ENCODE peak calls at places on chromosomes 12 and 14, in six cellular contexts. M is fibroblast of pulmonary artery, W is fibroblast of villous mesenchyme, V is colonic mucosa, N is IMR-90, R is mammary epithelial cell. J is an unnamed sample.

GRCh38 chr14:21668377-21668776 is 5.2 kb downstream of the OR4E1 start:
- DNase-seq in V (no peak), N (peak), R (peak), W (peak), M (peak), J (peak)

GRCh38 chr14:76015668-76016067 is 30.1 kb downstream of the IFT43 start:
- DNase-seq in N (no peak), W (no peak), M (no peak), R (no peak), V (no peak), J (no peak)

GRCh38 chr14:77804592-77804991 is 4.7 kb downstream of the ADCK1 start:
- DNase-seq in M (peak), N (no peak), V (peak), R (peak), W (peak), J (peak)

GRCh38 chr12:65657635-65658034 is 166.6 kb upstream of the HMGA2 start:
- DNase-seq in R (no peak), M (no peak), V (no peak), W (no peak), N (no peak), J (no peak)

GRCh38 chr12:3281588-3282150 is 204.5 kb downstream of the TSPAN9 start:
- DNase-seq in R (no peak), N (no peak), M (no peak), V (no peak), W (peak), J (no peak)

GRCh38 chr14:77027538-77028383 is 747 bp downstream of the IRF2BPL start:
- DNase-seq in W (peak), M (peak), V (peak), R (peak), N (peak), J (peak)

GRCh38 chr14:67962215-67962644 is 142.7 kb downstream of the RAD51B start:
- DNase-seq in W (peak), M (peak), N (no peak), V (peak), R (no peak), J (peak)

GRCh38 chr14:38770245-38770644 is 332.8 kb downstream of the SEC23A start:
- DNase-seq in N (no peak), V (no peak), W (no peak), R (no peak), M (no peak), J (no peak)

GRCh38 chr12:54658306-54659264 is 10.4 kb upstream of the DCD start:
- DNase-seq in V (peak), R (peak), N (peak), W (peak), M (peak), J (peak)

GRCh38 chr12:3601466-3602150 is 110.6 kb downstream of the PRMT8 start:
- DNase-seq in W (no peak), N (no peak), R (no peak), V (no peak), M (no peak), J (no peak)

GRCh38 chr14:91753501-91754128 is 21.7 kb upstream of the CATSPERB start:
- DNase-seq in W (no peak), N (no peak), V (no peak), R (peak), M (no peak), J (no peak)

GRCh38 chr12:130041983-130042812 is 120.1 kb upstream of the FZD10 start:
- DNase-seq in N (no peak), M (no peak), R (no peak), W (no peak), V (peak), J (no peak)

GRCh38 chr14:35044939-35045797 is 904 bp upstream of the FAM177A1 start:
- DNase-seq in N (peak), W (peak), V (no peak), M (peak), R (no peak), J (peak)

GRCh38 chr12:116233669-116234068 is 43.8 kb downstream of the MED13L start:
- DNase-seq in R (no peak), V (no peak), M (no peak), N (peak), W (no peak), J (no peak)

DNA sequence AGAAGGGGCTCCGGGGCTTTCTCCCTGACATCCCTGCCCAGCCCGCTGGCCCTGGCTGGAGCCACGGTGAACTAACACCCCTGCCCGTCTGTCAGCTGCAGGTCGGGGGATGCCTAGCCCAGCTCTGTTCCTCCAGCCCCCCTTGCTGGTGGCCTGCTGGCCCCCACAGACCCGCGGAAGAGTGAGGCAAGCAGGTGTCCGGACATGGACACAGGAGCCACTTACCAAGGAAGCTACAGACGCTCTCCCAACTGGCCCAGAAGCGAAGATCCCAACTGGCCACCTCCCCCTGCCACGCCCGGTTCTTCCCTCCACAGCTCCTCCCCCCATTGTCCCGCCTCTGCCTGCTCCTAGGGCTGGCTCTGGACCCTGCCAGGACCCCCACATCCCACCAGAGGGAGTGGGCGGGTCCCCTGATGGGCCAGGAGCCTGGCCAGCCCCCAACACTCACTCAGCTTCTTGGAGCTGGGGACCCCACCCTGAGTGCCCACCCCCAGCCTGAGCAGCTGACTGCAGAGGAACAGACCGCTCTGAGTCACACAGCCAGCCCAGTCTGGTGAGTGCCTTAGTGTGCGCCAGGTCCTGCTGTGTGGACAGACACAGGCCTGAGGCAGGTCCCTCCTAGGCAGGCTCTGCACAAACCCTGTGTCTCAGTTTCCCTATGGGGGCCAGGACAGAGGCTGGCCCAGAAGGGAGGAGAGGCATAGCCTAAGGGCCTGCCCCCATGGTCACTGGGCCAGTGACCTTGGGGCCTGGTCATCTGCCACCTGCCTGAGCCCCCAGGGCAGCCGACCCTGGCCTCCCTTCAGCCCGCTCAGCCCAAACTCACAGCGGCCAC is 7.7 kb downstream of the AHNAK2 start:
- DNase-seq in M (peak), N (peak), R (peak), V (peak), W (peak), J (peak)
- H3K4me3 ChIP-seq in M (peak), N (no peak), R (peak), V (no peak), W (peak), J (no peak)

GRCh38 chr12:96880220-96880619 is 26.8 kb upstream of the NEDD1 start:
- DNase-seq in R (no peak), N (no peak), M (no peak), V (no peak), W (no peak), J (peak)
- TF ChIP-seq CTCF in R (no peak), N (no peak), M (no peak), V (no peak), W (no peak), J (no peak)

GRCh38 chr12:6960291-6961277 is 9.4 kb downstream of the PTPN6 start:
- DNase-seq in W (peak), N (peak), V (peak), R (no peak), M (peak), J (peak)
- H3K4me3 ChIP-seq in W (peak), N (no peak), V (no peak), R (no peak), M (no peak), J (no peak)

GRCh38 chr12:92844147-92844763 is 84.8 kb downstream of the EEA1 start:
- DNase-seq in R (no peak), N (peak), M (no peak), V (no peak), W (peak), J (peak)

GRCh38 chr12:92848740-92849139 is 80.4 kb downstream of the EEA1 start:
- DNase-seq in W (no peak), M (no peak), N (no peak), R (no peak), V (no peak), J (no peak)

DNA sequence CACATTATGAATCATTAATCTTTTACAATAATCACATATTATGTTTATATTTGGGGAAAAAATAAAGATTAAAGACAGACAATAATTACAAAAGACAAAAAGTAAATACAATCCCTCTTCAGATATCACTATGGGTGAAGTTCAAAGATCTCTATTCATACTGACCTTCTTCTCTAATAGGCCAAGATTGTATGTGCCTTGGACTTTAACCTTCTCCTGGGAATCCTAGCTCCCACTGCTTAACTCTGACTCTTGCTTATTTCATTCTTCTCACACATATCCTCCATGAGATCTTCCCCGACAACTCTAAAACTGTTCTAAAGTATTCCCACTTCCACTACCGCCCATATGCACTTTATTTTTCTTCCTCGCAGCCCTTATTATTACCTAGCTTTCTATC is 83.8 kb downstream of the EEA1 start:
- DNase-seq in N (no peak), M (no peak), W (no peak), R (no peak), V (no peak), J (no peak)
- TF ChIP-seq CTCF in N (no peak), M (no peak), W (no peak), R (no peak), V (no peak), J (no peak)

DNA sequence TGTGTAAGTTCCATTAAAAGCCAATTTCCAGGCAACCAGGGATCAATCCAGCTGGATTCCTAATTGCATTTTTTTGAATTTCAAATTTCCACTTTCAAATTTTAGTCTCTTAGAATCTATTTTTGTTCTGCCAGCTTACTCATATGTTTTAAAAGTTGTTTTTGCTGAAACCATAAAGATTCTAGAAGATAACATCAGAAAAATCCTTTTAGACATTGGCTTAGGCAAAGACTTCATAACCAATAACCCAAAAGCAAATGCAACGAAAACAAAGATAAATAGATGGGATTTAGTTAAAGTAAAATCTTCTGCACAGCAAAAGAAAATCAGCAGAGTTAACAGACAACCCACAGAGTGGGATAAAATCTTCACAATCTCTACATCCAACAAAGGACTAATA is 253.3 kb downstream of the AEBP2 start:
- DNase-seq in V (no peak), M (no peak), R (no peak), N (no peak), W (no peak), J (no peak)
- H3K4me3 ChIP-seq in V (no peak), M (no peak), R (no peak), N (no peak), W (no peak), J (no peak)

DNA sequence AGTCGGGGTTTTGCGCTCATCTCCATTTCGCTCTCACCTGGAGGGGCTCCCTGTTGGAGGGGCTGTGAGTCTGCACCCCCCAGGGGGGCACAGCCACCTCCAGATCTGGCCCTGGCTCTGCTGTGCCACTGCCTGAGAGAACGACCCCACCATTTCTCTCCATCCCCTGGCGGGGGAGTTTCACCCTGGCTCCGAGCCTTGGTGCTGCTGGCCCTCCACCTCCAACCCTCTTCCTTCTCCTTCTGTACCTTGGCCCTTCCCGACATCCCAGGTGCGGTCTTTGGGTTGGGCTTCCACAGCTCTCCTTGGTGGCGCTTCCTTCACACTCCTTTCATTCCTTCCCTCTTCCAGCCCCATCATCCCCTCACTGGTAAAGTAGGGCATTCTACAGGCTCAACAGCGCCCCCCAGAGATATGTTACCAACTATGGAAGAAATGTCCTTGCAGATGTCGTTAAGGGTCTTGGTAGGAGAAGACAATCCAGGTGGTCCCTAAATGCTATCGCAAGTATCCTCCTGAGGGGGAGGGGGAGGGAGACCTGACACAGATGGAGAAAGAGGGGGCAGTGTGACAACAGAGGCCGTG is 16.3 kb downstream of the SERPINA1 start:
- DNase-seq in M (no peak), R (no peak), N (no peak), W (no peak), V (no peak), J (no peak)
- TF ChIP-seq CTCF in M (no peak), R (no peak), N (no peak), W (no peak), V (no peak), J (peak)